ENCODE peak calls at places on chromosomes 3 and 15, in four cellular contexts. G is adrenal gland, S is breast epithelium, D is HCT116. K is an unnamed sample.

GRCh38 chr3:120516142-120516541 is 65.3 kb upstream of the FSTL1 start:
- DNase-seq in G (no peak), S (no peak), D (no peak), K (no peak)

GRCh38 chr15:92801774-92802464 is 98.2 kb upstream of the CHD2 start:
- DNase-seq in G (peak), S (no peak), D (peak), K (peak)

GRCh38 chr3:196287066-196287404 is 491 bp downstream of the PCYT1A start:
- DNase-seq in G (no peak), S (no peak), D (no peak), K (peak)

GRCh38 chr3:55868347-55868746 is 381.2 kb upstream of the WNT5A start:
- DNase-seq in G (no peak), S (no peak), D (no peak), K (no peak)

GRCh38 chr3:53084310-53085001 is 38.6 kb upstream of the SFMBT1 start:
- DNase-seq in G (no peak), S (no peak), D (no peak), K (no peak)

GRCh38 chr15:98777426-98777825 is 129.1 kb downstream of the IGF1R start:
- DNase-seq in G (no peak), S (no peak), D (no peak), K (no peak)

GRCh38 chr15:66838202-66838601 is 136.2 kb downstream of the SMAD6 start:
- DNase-seq in G (no peak), S (no peak), D (no peak), K (no peak)

GRCh38 chr3:178562869-178563232 is 26.6 kb downstream of the KCNMB2 start:
- DNase-seq in G (no peak), S (no peak), D (no peak), K (no peak)

GRCh38 chr3:132378846-132379245 is 38.5 kb upstream of the DNAJC13 start:
- DNase-seq in G (no peak), S (no peak), D (no peak), K (no peak)

GRCh38 chr15:73560501-73561117 is 72.6 kb downstream of the NPTN start:
- DNase-seq in G (peak), S (no peak), D (peak), K (no peak)

GRCh38 chr3:11605398-11605797 is 38.3 kb downstream of the VGLL4 start:
- DNase-seq in G (no peak), S (no peak), D (no peak), K (no peak)

GRCh38 chr15:70517194-70517590 is 246.2 kb downstream of the UACA start:
- DNase-seq in G (no peak), S (no peak), D (no peak), K (no peak)

GRCh38 chr15:68312701-68313204 is 35.2 kb downstream of the FEM1B start:
- DNase-seq in G (no peak), S (peak), D (no peak), K (no peak)

GRCh38 chr3:186257866-186258265 is 104.2 kb downstream of the DGKG start:
- DNase-seq in G (no peak), S (no peak), D (no peak), K (no peak)

DNA sequence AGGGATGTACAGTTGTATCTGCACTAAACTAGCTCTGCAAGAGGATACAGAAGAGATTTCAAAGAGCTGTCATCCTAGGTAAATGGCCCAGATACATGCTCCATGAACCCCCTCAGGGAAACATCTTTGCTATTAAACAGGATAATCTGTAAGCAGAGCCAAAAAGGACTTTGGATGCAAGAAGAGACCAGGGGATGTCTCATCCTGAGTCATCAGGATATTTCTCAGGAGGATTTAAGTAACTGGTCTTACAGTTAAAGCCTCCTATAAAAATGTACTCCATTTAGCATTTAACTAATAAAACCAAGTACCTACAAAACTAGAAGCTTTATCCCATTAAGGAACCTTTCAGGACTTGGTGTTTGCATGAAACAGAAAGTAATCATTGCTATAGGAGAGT is 48.2 kb upstream of the PHLDB2 start:
- DNase-seq in G (no peak), S (no peak), D (peak), K (no peak)
- H3K27ac ChIP-seq in G (no peak), S (no peak), D (peak), K (no peak)

DNA sequence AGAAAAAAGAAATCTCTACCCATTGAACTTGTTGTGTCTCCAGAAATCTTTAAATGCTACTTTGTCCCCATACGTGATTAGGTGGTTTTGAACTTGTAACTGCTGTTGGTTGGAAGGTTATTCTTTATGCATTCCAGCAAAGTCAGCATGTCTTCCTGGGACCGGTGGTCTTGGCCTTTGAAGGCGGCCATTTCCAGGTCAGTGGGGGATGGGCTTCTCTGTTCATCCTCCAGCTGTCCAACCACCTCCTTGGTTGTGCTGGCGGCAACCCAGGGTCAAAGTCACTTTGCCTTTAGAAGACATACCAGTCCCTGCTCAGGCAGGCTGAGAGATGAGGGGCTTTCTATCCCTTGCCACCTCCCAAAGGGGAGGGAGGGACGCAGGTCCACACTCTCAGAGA is 37.9 kb upstream of the ARL8B start:
- DNase-seq in G (no peak), S (no peak), D (no peak), K (peak)
- TF ChIP-seq POLR2A in G (no peak), S (no peak), D (no peak), K (no peak)

DNA sequence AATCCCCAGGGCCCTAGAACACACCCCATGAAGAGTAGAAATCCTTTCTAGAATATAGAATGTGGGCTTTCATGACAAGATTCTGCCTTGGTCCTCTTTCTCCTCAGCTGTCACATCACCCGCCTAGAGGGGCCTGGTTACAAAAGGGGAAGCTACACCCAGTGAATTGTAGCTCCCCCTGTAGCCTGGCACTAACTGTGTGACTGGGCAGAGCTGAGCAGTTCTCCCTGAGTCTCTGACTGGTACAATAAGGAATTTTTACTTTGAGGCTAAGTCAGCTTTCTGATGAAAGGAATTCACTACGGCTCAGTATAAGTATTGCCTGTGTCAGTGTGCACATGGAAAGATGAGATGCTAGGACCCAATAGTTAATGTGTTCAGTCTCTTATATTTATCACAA is 28.7 kb upstream of the ZNF148 start:
- DNase-seq in G (no peak), S (no peak), D (no peak), K (no peak)
- TF ChIP-seq CTCF in G (no peak), S (no peak), D (no peak), K (no peak)

GRCh38 chr3:170423001-170423615 is 4.4 kb downstream of the CLDN11 start:
- DNase-seq in G (no peak), S (no peak), D (no peak), K (no peak)
- H3K27ac ChIP-seq in G (no peak), S (peak), D (no peak), K (no peak)

GRCh38 chr3:150264560-150264959 is 143.5 kb upstream of the TSC22D2 start:
- DNase-seq in G (no peak), S (no peak), D (no peak), K (no peak)

GRCh38 chr3:150268426-150269321 is 139.4 kb upstream of the TSC22D2 start:
- DNase-seq in G (no peak), S (no peak), D (no peak), K (no peak)

GRCh38 chr3:150265305-150265704 is 142.8 kb upstream of the TSC22D2 start:
- DNase-seq in G (no peak), S (no peak), D (no peak), K (no peak)

GRCh38 chr3:150269526-150269925 is 138.6 kb upstream of the TSC22D2 start:
- DNase-seq in G (no peak), S (no peak), D (no peak), K (no peak)

GRCh38 chr3:150267288-150267687 is 140.8 kb upstream of the TSC22D2 start:
- DNase-seq in G (no peak), S (no peak), D (no peak), K (no peak)
- TF ChIP-seq POLR2A in G (no peak), S (no peak), D (no peak), K (no peak)

GRCh38 chr3:51955175-51955892 is at the start of gene GPR62:
- DNase-seq in G (no peak), S (no peak), D (no peak), K (no peak)

GRCh38 chr3:51954120-51954519 is 1.1 kb upstream of the GPR62 start:
- DNase-seq in G (no peak), S (no peak), D (no peak), K (no peak)

GRCh38 chr3:51957520-51958205 is 2.5 kb downstream of the GPR62 start:
- DNase-seq in G (no peak), S (no peak), D (no peak), K (no peak)

GRCh38 chr3:51954713-51955112 is 468 bp upstream of the GPR62 start:
- DNase-seq in G (no peak), S (no peak), D (no peak), K (no peak)

DNA sequence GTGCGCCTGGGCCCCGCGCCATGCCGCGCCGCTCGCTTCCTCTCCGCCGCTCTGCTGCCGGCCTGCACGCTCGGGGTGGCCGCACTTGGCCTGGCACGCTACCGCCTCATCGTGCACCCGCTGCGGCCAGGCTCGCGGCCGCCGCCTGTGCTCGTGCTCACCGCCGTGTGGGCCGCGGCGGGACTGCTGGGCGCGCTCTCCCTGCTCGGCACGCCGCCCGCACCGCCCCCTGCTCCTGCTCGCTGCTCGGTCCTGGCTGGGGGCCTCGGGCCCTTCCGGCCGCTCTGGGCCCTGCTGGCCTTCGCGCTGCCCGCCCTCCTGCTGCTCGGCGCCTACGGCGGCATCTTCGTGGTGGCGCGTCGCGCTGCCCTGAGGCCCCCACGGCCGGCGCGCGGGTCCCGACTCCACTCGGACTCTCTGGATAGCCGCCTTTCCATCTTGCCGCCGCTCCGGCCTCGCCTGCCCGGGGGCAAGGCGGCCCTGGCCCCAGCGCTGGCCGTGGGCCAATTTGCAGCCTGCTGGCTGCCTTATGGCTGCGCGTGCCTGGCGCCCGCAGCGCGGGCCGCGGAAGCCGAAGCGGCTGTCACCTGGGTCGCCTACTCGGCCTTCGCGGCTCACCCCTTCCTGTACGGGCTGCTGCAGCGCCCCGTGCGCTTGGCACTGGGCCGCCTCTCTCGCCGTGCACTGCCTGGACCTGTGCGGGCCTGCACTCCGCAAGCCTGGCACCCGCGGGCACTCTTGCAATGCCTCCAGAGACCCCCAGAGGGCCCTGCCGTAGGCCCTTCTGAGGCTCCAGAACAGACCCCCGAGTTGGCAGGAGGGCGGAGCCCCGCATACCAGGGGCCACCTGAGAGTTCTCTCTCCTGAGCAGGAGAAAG is 951 bp downstream of the GPR62 start:
- DNase-seq in G (peak), S (no peak), D (no peak), K (no peak)
- TF ChIP-seq CTCF in G (peak), S (no peak), D (peak), K (peak)

GRCh38 chr3:130395916-130396315 is 50.4 kb downstream of the COL6A5 start:
- DNase-seq in G (no peak), S (peak), D (peak), K (no peak)
- H3K27ac ChIP-seq in G (no peak), S (no peak), D (no peak), K (no peak)

GRCh38 chr15:85960381-85960780 is 119.3 kb upstream of the AGBL1 start:
- DNase-seq in G (no peak), S (no peak), D (no peak), K (no peak)

GRCh38 chr15:85955501-85956391 is 123.9 kb upstream of the AGBL1 start:
- DNase-seq in G (no peak), S (no peak), D (no peak), K (no peak)

GRCh38 chr15:85959573-85959972 is 120.1 kb upstream of the AGBL1 start:
- DNase-seq in G (no peak), S (no peak), D (no peak), K (no peak)

GRCh38 chr15:85956515-85957275 is 123.0 kb upstream of the AGBL1 start:
- DNase-seq in G (no peak), S (no peak), D (no peak), K (no peak)
- TF ChIP-seq POLR2A in G (no peak), S (no peak), D (no peak), K (no peak)

DNA sequence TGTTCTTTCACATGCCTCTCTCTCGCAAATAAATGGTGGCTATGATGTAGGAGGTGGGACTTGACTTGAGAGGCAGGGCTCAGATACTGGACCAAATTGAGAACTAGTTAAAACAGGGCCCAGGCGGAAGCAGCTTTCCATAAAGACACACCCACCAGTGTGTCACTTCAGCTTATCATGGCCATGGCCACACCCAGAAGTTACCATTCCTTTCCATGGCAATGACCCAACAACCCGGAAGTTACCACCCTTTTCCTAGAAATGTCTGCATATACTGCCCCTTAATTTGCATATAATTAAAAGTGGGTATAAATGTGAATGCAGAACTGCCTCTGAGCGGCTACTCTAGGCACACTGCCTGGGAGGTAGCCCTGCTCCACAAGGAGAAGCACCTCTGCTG is 62.6 kb upstream of the CNTN4 start:
- DNase-seq in G (no peak), S (no peak), D (no peak), K (no peak)
- TF ChIP-seq CTCF in G (no peak), S (no peak), D (no peak), K (no peak)

GRCh38 chr3:163422671-163423070 is 1655.6 kb downstream of the SI start:
- DNase-seq in G (no peak), S (no peak), D (no peak), K (no peak)
- H3K27ac ChIP-seq in G (no peak), S (no peak), D (no peak), K (no peak)

K was measured in sigmoid colon.